ENCODE peak calls at places on chromosome 10, in nine cellular contexts. E is dorsolateral prefrontal cortex; D is naive thymus-derived CD4-positive, alpha-beta T cell; V is esophagus squamous epithelium; M is AG04450; N is kidney; B is mesenchymal stem cell; X is PC-9; A is tibial artery. L is an unnamed sample.

GRCh38 chr10:15313844-15314243 is 57.2 kb downstream of the FAM171A1 start:
- DNase-seq in E (peak; percentile 64), D (no peak), V (no peak), M (no peak), N (no peak), B (peak; percentile 71), X (no peak), A (no peak), L (peak; percentile 65)

GRCh38 chr10:111840546-111840945 is 343.0 kb downstream of the GPAM start:
- DNase-seq in E (no peak), D (no peak), V (no peak), M (no peak), N (no peak), B (no peak), X (no peak), A (no peak), L (no peak)

GRCh38 chr10:71835671-71836593 is 15.1 kb downstream of the PSAP start:
- DNase-seq in E (peak; percentile 83), D (no peak), V (peak; percentile 32), M (no peak), N (peak; percentile 93), B (peak; percentile 76), X (no peak), A (peak; percentile 87), L (peak; percentile 74)

GRCh38 chr10:104376784-104377300 is 23.2 kb downstream of the CFAP58 start:
- DNase-seq in E (no peak), D (no peak), V (no peak), M (no peak), N (no peak), B (no peak), X (no peak), A (no peak), L (no peak)

GRCh38 chr10:115566867-115567266 is 473.7 kb downstream of the ATRNL1 start:
- DNase-seq in E (no peak), D (no peak), V (no peak), M (no peak), N (no peak), B (no peak), X (no peak), A (no peak), L (no peak)

GRCh38 chr10:58291538-58292174 is 22.7 kb downstream of the CISD1 start:
- DNase-seq in E (no peak), D (peak; percentile 52), V (no peak), M (no peak), N (no peak), B (peak; percentile 59), X (peak; percentile 35), A (peak; percentile 25), L (no peak)

GRCh38 chr10:74754397-74754796 is 72.0 kb upstream of the KAT6B start:
- DNase-seq in E (no peak), D (no peak), V (no peak), M (no peak), N (no peak), B (no peak), X (no peak), A (no peak), L (no peak)

GRCh38 chr10:95303535-95303934 is 12.7 kb upstream of the PDLIM1 start:
- DNase-seq in E (peak; percentile 19), D (no peak), V (no peak), M (no peak), N (no peak), B (no peak), X (no peak), A (no peak), L (no peak)

GRCh38 chr10:5512331-5512730 is 12.4 kb upstream of the CALML3 start:
- DNase-seq in E (no peak), D (no peak), V (no peak), M (no peak), N (peak; percentile 27), B (no peak), X (no peak), A (no peak), L (no peak)

GRCh38 chr10:34759161-34759836 is 55.8 kb downstream of the PARD3 start:
- DNase-seq in E (no peak), D (no peak), V (no peak), M (no peak), N (no peak), B (no peak), X (no peak), A (no peak), L (no peak)

GRCh38 chr10:34756584-34756983 is 58.5 kb downstream of the PARD3 start:
- DNase-seq in E (no peak), D (no peak), V (no peak), M (no peak), N (no peak), B (no peak), X (no peak), A (no peak), L (no peak)

GRCh38 chr10:34757933-34758332 is 57.2 kb downstream of the PARD3 start:
- DNase-seq in E (no peak), D (no peak), V (no peak), M (no peak), N (no peak), B (no peak), X (no peak), A (no peak), L (no peak)

GRCh38 chr10:34759837-34760215 is 55.3 kb downstream of the PARD3 start:
- DNase-seq in E (no peak), D (no peak), V (no peak), M (no peak), N (no peak), B (no peak), X (no peak), A (no peak), L (no peak)

GRCh38 chr10:34758447-34758996 is 56.6 kb downstream of the PARD3 start:
- DNase-seq in E (no peak), D (no peak), V (no peak), M (peak; percentile 36), N (no peak), B (peak; percentile 97), X (peak; percentile 52), A (no peak), L (no peak)
- H3K27ac ChIP-seq in E (no peak overlapping the region), D (no peak overlapping the region), V (peak overlapping the region; percentile 89), M (no peak overlapping the region), N (no peak overlapping the region), B (peak overlapping the region; percentile 85), X (peak overlapping the region; percentile 82), A (no peak overlapping the region), L (no peak overlapping the region)

GRCh38 chr10:19819419-19820033 is 3.3 kb downstream of the PLXDC2 start:
- DNase-seq in E (no peak), D (peak; percentile 1), V (no peak), M (no peak), N (no peak), B (peak; percentile 75), X (no peak), A (peak; percentile 59), L (no peak)

GRCh38 chr10:19815036-19815435 is 1.2 kb upstream of the PLXDC2 start:
- DNase-seq in E (no peak), D (no peak), V (no peak), M (no peak), N (no peak), B (no peak), X (no peak), A (no peak), L (no peak)

GRCh38 chr10:19815478-19816419 is 483 bp upstream of the PLXDC2 start:
- DNase-seq in E (peak; percentile 76), D (no peak), V (no peak), M (peak; percentile 16), N (peak; percentile 93), B (peak; percentile 91), X (no peak), A (peak; percentile 87), L (no peak)

GRCh38 chr10:19816420-19817250 is at the start of gene PLXDC2:
- DNase-seq in E (peak; percentile 56), D (no peak), V (no peak), M (peak; percentile 20), N (peak; percentile 83), B (peak; percentile 59), X (no peak), A (peak; percentile 58), L (peak; percentile 51)

DNA sequence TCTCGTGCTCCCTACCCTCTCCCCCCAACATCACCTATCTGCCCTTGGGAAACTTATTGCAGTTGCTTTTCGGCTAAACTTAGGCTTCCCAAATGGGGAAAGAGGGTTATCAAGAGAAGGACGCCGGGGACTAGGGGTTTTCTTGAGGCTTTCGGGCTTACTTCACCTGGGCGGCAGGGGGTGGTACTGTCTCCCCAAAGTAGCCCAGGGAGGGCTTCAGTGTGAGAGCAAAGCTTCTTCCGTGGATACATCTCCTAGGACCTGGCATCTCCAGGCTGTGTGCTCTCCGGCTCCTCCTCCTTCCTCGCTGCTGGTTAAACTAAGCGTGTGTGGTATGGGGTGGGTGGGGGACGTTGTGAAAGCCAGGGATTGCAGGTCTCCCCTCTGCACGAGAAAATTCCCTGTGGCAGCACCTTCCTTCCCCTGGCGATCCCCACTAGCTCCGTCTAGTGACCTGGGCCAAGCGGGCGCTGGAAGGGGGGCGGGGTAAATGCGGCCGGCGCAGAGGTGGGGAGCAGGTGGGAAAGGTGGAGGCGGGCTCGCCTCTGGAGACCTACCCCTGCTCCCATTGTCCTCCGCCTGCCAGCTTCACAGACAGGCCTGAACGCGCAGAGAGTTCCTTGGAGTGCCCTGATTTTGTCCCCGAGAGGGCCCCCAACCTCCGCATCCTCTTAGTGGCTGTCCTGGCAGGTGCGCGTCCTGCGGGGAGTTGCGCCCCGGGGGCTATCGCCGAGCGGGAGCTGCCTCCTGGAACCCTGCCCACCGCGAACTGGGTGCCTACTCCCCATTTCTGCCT is 1.2 kb downstream of the PLXDC2 start:
- DNase-seq in E (peak; percentile 37), D (no peak), V (no peak), M (no peak), N (peak; percentile 75), B (peak; percentile 63), X (no peak), A (peak; percentile 54), L (no peak)
- H3K27ac ChIP-seq in E (peak overlapping the region; percentile 89), D (no peak overlapping the region), V (peak overlapping the region; percentile 92), M (no peak overlapping the region), N (peak overlapping the region; percentile 87), B (no peak overlapping the region), X (no peak overlapping the region), A (peak overlapping the region; percentile 86), L (peak overlapping the region; percentile 87)

GRCh38 chr10:4070171-4070570 is 285.2 kb upstream of the KLF6 start:
- DNase-seq in E (no peak), D (no peak), V (no peak), M (no peak), N (no peak), B (no peak), X (no peak), A (no peak), L (no peak)
- H3K27ac ChIP-seq in E (no peak overlapping the region), D (no peak overlapping the region), V (no peak overlapping the region), M (no peak overlapping the region), N (no peak overlapping the region), B (no peak overlapping the region), X (no peak overlapping the region), A (peak overlapping the region; percentile 60), L (no peak overlapping the region)

DNA sequence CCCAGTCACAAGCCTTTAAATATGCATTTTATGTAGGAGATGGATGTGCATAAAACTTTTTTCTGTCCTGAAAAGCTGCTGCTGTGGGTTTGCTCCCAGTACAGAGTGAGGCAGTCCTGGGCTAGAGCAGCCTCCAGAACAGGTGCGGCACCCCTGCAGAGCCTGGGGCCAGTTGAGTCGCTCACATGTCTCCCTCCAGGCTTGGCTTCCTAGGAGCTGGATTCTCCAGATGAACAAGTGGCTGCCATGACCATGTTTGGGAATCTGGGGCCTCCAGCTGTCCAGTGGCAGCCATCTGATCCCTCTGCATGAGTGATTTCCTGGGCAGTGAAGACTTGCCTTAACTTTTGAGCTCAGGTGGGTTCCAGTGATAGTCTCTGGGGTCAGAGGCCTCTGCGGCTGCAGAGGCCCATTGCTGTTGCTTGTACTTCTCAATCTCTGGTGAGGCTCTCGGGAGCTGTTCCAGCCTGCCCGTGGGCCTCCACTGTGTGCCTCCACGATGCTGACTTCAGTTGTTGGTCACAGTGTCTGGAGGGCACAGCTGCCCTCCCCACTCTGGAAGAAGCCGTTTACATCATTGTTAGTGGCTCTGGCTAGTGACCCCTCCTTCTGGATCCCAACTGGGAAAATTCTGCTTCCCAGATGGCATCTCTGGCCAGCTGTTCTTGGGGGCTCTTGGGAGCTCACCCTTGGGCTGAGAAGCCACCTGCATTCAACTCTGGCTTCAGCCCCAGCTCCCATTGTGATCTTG is 120.4 kb downstream of the EMX2 start:
- DNase-seq in E (no peak), D (no peak), V (no peak), M (no peak), N (no peak), B (peak; percentile 28), X (no peak), A (no peak), L (no peak)
- H3K27ac ChIP-seq in E (no peak overlapping the region), D (no peak overlapping the region), V (no peak overlapping the region), M (no peak overlapping the region), N (no peak overlapping the region), B (no peak overlapping the region), X (peak overlapping the region; percentile 26), A (no peak overlapping the region), L (no peak overlapping the region)